ENCODE peak calls at places on chromosome 3, in ten cellular contexts. A, G, H, Q, C, V, M, N, F and Y are unnamed samples.

GRCh38 chr3:46469680-46470357 is 5.1 kb upstream of the LTF start:
- DNase-seq in A (no peak), G (no peak), H (no peak), Q (no peak), C (no peak), V (no peak), M (no peak), N (no peak), F (no peak), Y (no peak)

GRCh38 chr3:134623615-134624245 is 27.1 kb downstream of the KY start:
- DNase-seq in A (no peak), G (no peak), H (no peak), Q (no peak), C (no peak), V (no peak), M (no peak), N (no peak), F (no peak), Y (no peak)

GRCh38 chr3:48477959-48478480 is 26.0 kb downstream of the SHISA5 start:
- DNase-seq in A (no peak), G (no peak), H (no peak), Q (no peak), C (no peak), V (no peak), M (no peak), N (no peak), F (no peak), Y (no peak)

GRCh38 chr3:66803706-66804496 is 194.2 kb upstream of the KBTBD8 start:
- DNase-seq in A (no peak), G (no peak), H (no peak), Q (no peak), C (no peak), V (no peak), M (no peak), N (no peak), F (no peak), Y (no peak)

GRCh38 chr3:137041251-137041650 is 83.5 kb downstream of the IL20RB start:
- DNase-seq in A (no peak), G (no peak), H (no peak), Q (no peak), C (no peak), V (no peak), M (no peak), N (no peak), F (no peak), Y (no peak)

GRCh38 chr3:11826628-11827265 is 19.9 kb downstream of the TAMM41 start:
- DNase-seq in A (no peak), G (no peak), H (no peak), Q (no peak), C (no peak), V (no peak), M (no peak), N (no peak), F (no peak), Y (no peak)

GRCh38 chr3:147838650-147839049 is 429.5 kb downstream of the ZIC1 start:
- DNase-seq in A (no peak), G (no peak), H (peak; percentile 12), Q (peak; percentile 18), C (no peak), V (no peak), M (no peak), N (no peak), F (no peak), Y (no peak)

GRCh38 chr3:101925564-101925963 is 76.2 kb downstream of the NFKBIZ start:
- DNase-seq in A (no peak), G (no peak), H (no peak), Q (no peak), C (no peak), V (no peak), M (no peak), N (no peak), F (no peak), Y (no peak)

GRCh38 chr3:138461696-138462295 is 27.4 kb downstream of the ESYT3 start:
- DNase-seq in A (no peak), G (no peak), H (no peak), Q (no peak), C (peak; percentile 46), V (peak; percentile 13), M (no peak), N (no peak), F (no peak), Y (no peak)

DNA sequence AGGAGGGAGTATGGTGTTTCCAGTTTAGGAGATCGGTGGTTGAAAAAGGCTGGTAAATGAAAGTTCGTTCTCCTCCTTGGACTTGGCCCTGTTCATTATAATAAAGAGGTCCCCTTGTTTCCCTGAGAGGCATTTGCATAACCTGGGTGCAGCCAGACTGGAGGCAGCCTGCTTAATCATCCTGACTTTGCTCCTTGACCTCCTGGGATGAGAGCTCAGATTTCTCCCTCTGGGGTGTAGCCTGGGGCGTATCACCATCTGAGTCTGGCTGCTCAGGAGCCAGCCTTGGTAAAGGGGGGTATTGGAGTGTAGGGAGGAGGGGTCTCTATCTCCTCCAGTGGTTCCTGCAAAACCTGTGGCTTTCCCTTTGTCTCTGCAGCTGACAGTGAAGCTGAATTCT is 21.3 kb upstream of the ACAD9 start:
- DNase-seq in A (no peak), G (no peak), H (no peak), Q (no peak), C (no peak), V (no peak), M (no peak), N (no peak), F (no peak), Y (no peak)
- H3K9me3 ChIP-seq in A (peaks cover 7% of the 10 kb centered on the region), G (peaks cover 12% of the 10 kb centered on the region), H (peaks cover 15% of the 10 kb centered on the region), Q (peaks cover 32% of the 10 kb centered on the region), C (peaks cover 15% of the 10 kb centered on the region), V (peaks cover 45% of the 10 kb centered on the region), M (no peaks in the 10 kb centered on the region), N (peaks cover 15% of the 10 kb centered on the region), F (peaks cover 30% of the 10 kb centered on the region), Y (no peaks in the 10 kb centered on the region)

GRCh38 chr3:197312431-197312830 is 14.0 kb upstream of the DLG1 start:
- DNase-seq in A (no peak), G (no peak), H (no peak), Q (no peak), C (no peak), V (no peak), M (no peak), N (no peak), F (no peak), Y (no peak)

GRCh38 chr3:197322149-197322548 is 23.7 kb upstream of the DLG1 start:
- DNase-seq in A (no peak), G (no peak), H (no peak), Q (no peak), C (no peak), V (no peak), M (no peak), N (no peak), F (no peak), Y (no peak)

GRCh38 chr3:197320582-197320981 is 22.2 kb upstream of the DLG1 start:
- DNase-seq in A (no peak), G (no peak), H (no peak), Q (no peak), C (no peak), V (no peak), M (no peak), N (no peak), F (no peak), Y (no peak)

GRCh38 chr3:197311591-197311990 is 13.2 kb upstream of the DLG1 start:
- DNase-seq in A (no peak), G (no peak), H (no peak), Q (no peak), C (no peak), V (no peak), M (no peak), N (no peak), F (no peak), Y (no peak)

GRCh38 chr3:197317250-197317963 is 19.0 kb upstream of the DLG1 start:
- DNase-seq in A (no peak), G (no peak), H (peak; percentile 72), Q (peak; percentile 89), C (no peak), V (no peak), M (peak; percentile 25), N (no peak), F (peak; percentile 57), Y (no peak)
- H3K4me3 ChIP-seq in A (no peak overlapping the region), G (no peak overlapping the region), H (peak overlapping the region; percentile 26), Q (peak overlapping the region; percentile 8), C (no peak overlapping the region), V (no peak overlapping the region), M (no peak overlapping the region), N (no peak overlapping the region), F (no peak overlapping the region), Y (no peak overlapping the region)

DNA sequence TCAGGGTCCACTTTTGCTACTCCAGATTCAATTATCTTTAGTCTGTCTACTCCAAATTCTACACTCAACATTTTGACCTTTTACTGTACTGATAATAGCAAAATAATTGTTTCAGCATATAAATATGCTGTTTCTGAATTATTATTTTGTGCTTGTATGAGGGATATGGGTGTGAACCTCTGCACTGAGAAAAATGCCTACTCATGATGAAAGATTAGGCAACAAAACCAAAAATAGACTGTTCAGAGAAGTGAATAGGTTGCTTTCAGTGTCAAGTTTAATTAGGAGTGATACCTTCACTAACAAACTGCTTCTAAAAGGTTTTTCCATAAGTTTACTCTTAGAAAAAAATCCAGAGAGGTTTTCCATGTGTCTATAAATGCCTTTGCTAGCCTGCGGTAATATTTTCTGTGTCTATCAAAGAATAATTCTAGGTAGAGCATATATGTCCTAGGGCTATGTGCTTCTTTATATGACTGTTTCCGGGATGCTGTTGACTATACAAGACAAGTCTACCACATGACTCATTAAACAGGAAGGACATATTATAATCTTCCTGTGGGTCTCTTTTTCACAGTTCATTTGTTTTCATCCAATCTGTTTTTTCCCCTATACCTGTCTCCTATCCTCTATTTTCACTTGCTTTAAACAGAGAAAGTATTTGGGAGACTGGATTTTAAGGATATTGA is 218.5 kb upstream of the TTC14 start:
- DNase-seq in A (no peak), G (no peak), H (no peak), Q (peak; percentile 52), C (no peak), V (no peak), M (no peak), N (no peak), F (no peak), Y (peak; percentile 35)
- H3K9me3 ChIP-seq in A (no peaks in the 10 kb centered on the region), G (no peaks in the 10 kb centered on the region), H (no peaks in the 10 kb centered on the region), Q (no peaks in the 10 kb centered on the region), C (no peaks in the 10 kb centered on the region), V (no peaks in the 10 kb centered on the region), M (no peaks in the 10 kb centered on the region), N (no peaks in the 10 kb centered on the region), F (no peaks in the 10 kb centered on the region), Y (no peaks in the 10 kb centered on the region)

GRCh38 chr3:186772886-186773417 is 10.4 kb upstream of the EIF4A2 start:
- DNase-seq in A (no peak), G (peak; percentile 72), H (no peak), Q (no peak), C (peak; percentile 88), V (peak; percentile 88), M (peak; percentile 29), N (no peak), F (no peak), Y (peak; percentile 83)
- H3K4me3 ChIP-seq in A (peak overlapping the region; percentile 58), G (peak overlapping the region; percentile 63), H (no peak overlapping the region), Q (peak overlapping the region; percentile 4), C (peak overlapping the region; percentile 56), V (peak overlapping the region; percentile 63), M (peak overlapping the region; percentile 18), N (no peak overlapping the region), F (no peak overlapping the region), Y (peak overlapping the region; percentile 64)

GRCh38 chr3:75727985-75728384 is 57.4 kb downstream of the ZNF717 start:
- DNase-seq in A (no peak), G (no peak), H (no peak), Q (no peak), C (no peak), V (no peak), M (no peak), N (no peak), F (no peak), Y (no peak)
- H3K9me3 ChIP-seq in A (no peaks in the 10 kb centered on the region), G (peaks cover 58% of the 10 kb centered on the region), H (no peaks in the 10 kb centered on the region), Q (peaks cover 31% of the 10 kb centered on the region), C (peaks cover 75% of the 10 kb centered on the region), V (peaks cover 96% of the 10 kb centered on the region), M (no peaks in the 10 kb centered on the region), N (no peaks in the 10 kb centered on the region), F (no peaks in the 10 kb centered on the region), Y (no peaks in the 10 kb centered on the region)